ENCODE peak calls at places on chromosomes 7 and 10, in seven cellular contexts. One of them, this sample, is unnamed.

GRCh38 chr10:98374176-98374969 is 40.6 kb downstream of the PYROXD2 start:
- DNase-seq in iPS DF 19.7: no peak
- DNase-seq in cardiac fibroblast: peak; percentile 43
- DNase-seq in cardiac septum: no peak
- DNase-seq in Ammon's horn: peak; percentile 33
- DNase-seq in HTR-8/SVneo: peak; percentile 28
- DNase-seq in hypothalamus: no peak
- DNase-seq in this sample: no peak

GRCh38 chr7:130701650-130702049 is 15.3 kb upstream of the TSGA13 start:
- DNase-seq in iPS DF 19.7: no peak
- DNase-seq in cardiac fibroblast: no peak
- DNase-seq in cardiac septum: no peak
- DNase-seq in Ammon's horn: no peak
- DNase-seq in HTR-8/SVneo: no peak
- DNase-seq in hypothalamus: no peak
- DNase-seq in this sample: no peak

GRCh38 chr10:50497758-50498157 is 126.0 kb downstream of the SGMS1 start:
- DNase-seq in iPS DF 19.7: no peak
- DNase-seq in cardiac fibroblast: peak; percentile 69
- DNase-seq in cardiac septum: no peak
- DNase-seq in Ammon's horn: no peak
- DNase-seq in HTR-8/SVneo: peak; percentile 33
- DNase-seq in hypothalamus: no peak
- DNase-seq in this sample: no peak

GRCh38 chr7:133491846-133492652 is 239.2 kb downstream of the EXOC4 start:
- DNase-seq in iPS DF 19.7: no peak
- DNase-seq in cardiac fibroblast: no peak
- DNase-seq in cardiac septum: no peak
- DNase-seq in Ammon's horn: no peak
- DNase-seq in HTR-8/SVneo: no peak
- DNase-seq in hypothalamus: no peak
- DNase-seq in this sample: no peak

GRCh38 chr10:60521974-60522405 is 132.3 kb upstream of the ANK3 start:
- DNase-seq in iPS DF 19.7: peak; percentile 17
- DNase-seq in cardiac fibroblast: peak; percentile 53
- DNase-seq in cardiac septum: no peak
- DNase-seq in Ammon's horn: no peak
- DNase-seq in HTR-8/SVneo: no peak
- DNase-seq in hypothalamus: no peak
- DNase-seq in this sample: no peak

GRCh38 chr10:117663750-117664149 is 121.2 kb downstream of the EMX2 start:
- DNase-seq in iPS DF 19.7: no peak
- DNase-seq in cardiac fibroblast: peak; percentile 38
- DNase-seq in cardiac septum: no peak
- DNase-seq in Ammon's horn: peak; percentile 38
- DNase-seq in HTR-8/SVneo: no peak
- DNase-seq in hypothalamus: no peak
- DNase-seq in this sample: no peak

GRCh38 chr10:86932674-86933073 is 24.7 kb downstream of the MMRN2 start:
- DNase-seq in iPS DF 19.7: no peak
- DNase-seq in cardiac fibroblast: no peak
- DNase-seq in cardiac septum: no peak
- DNase-seq in Ammon's horn: no peak
- DNase-seq in HTR-8/SVneo: no peak
- DNase-seq in hypothalamus: no peak
- DNase-seq in this sample: no peak

GRCh38 chr10:89946106-89946505 is 244.7 kb downstream of the KIF20B start:
- DNase-seq in iPS DF 19.7: no peak
- DNase-seq in cardiac fibroblast: peak; percentile 21
- DNase-seq in cardiac septum: no peak
- DNase-seq in Ammon's horn: no peak
- DNase-seq in HTR-8/SVneo: no peak
- DNase-seq in hypothalamus: no peak
- DNase-seq in this sample: no peak

GRCh38 chr10:28719789-28720436 is 42.6 kb downstream of the BAMBI start:
- DNase-seq in iPS DF 19.7: no peak
- DNase-seq in cardiac fibroblast: peak; percentile 65
- DNase-seq in cardiac septum: no peak
- DNase-seq in Ammon's horn: no peak
- DNase-seq in HTR-8/SVneo: peak; percentile 31
- DNase-seq in hypothalamus: no peak
- DNase-seq in this sample: no peak

GRCh38 chr7:36277247-36277542 is 112.5 kb upstream of the ANLN start:
- DNase-seq in iPS DF 19.7: no peak
- DNase-seq in cardiac fibroblast: no peak
- DNase-seq in cardiac septum: no peak
- DNase-seq in Ammon's horn: no peak
- DNase-seq in HTR-8/SVneo: no peak
- DNase-seq in hypothalamus: no peak
- DNase-seq in this sample: no peak

GRCh38 chr10:79112898-79113431 is 44.2 kb downstream of the ZMIZ1 start:
- DNase-seq in iPS DF 19.7: no peak
- DNase-seq in cardiac fibroblast: peak; percentile 71
- DNase-seq in cardiac septum: no peak
- DNase-seq in Ammon's horn: peak; percentile 43
- DNase-seq in HTR-8/SVneo: peak; percentile 69
- DNase-seq in hypothalamus: no peak
- DNase-seq in this sample: no peak

GRCh38 chr7:87128883-87129282 is 23.4 kb upstream of the DMTF1 start:
- DNase-seq in iPS DF 19.7: no peak
- DNase-seq in cardiac fibroblast: no peak
- DNase-seq in cardiac septum: no peak
- DNase-seq in Ammon's horn: no peak
- DNase-seq in HTR-8/SVneo: no peak
- DNase-seq in hypothalamus: no peak
- DNase-seq in this sample: no peak

This sample was measured in vagina.